ENCODE peak calls at places on chromosomes 7 and 10, in eight cellular contexts. H, P, X, I, F, V, W and Y are unnamed samples.

GRCh38 chr7:21941570-21942224 is 4.0 kb downstream of the CDCA7L start:
- DNase-seq in I (no peak), H (peak), V (peak), X (no peak), F (no peak), P (no peak), W (peak), Y (no peak)

GRCh38 chr10:70130878-70131559 is 1.6 kb downstream of the AIFM2 start:
- DNase-seq in V (peak), F (no peak), H (peak), X (no peak), I (no peak), W (peak), P (no peak), Y (no peak)

GRCh38 chr10:65032867-65033769 is 1511.9 kb downstream of the REEP3 start:
- DNase-seq in X (no peak), V (no peak), I (no peak), F (no peak), W (no peak), P (no peak), H (no peak), Y (no peak)

GRCh38 chr10:52215745-52216361 is 98.2 kb upstream of the DKK1 start:
- DNase-seq in I (peak), H (peak), X (peak), V (peak), F (no peak), P (no peak), W (peak), Y (peak)

GRCh38 chr10:114458955-114459354 is 54.7 kb upstream of the AFAP1L2 start:
- DNase-seq in H (peak), X (peak), F (no peak), P (peak), W (peak), I (peak), V (peak), Y (no peak)

GRCh38 chr10:42875792-42876191 is 93.2 kb downstream of the BMS1 start:
- DNase-seq in X (peak), P (no peak), F (no peak), V (no peak), H (peak), W (peak), I (peak), Y (no peak)

GRCh38 chr10:89032141-89032814 is 41.7 kb downstream of the FAS start:
- DNase-seq in W (peak), F (no peak), X (no peak), H (peak), V (peak), I (no peak), P (peak), Y (no peak)

GRCh38 chr10:100519321-100520051 is at the start of gene SEC31B:
- DNase-seq in H (no peak), I (peak), X (peak), F (peak), W (no peak), V (no peak), P (no peak), Y (no peak)

GRCh38 chr7:149624006-149624405 is 126.4 kb upstream of the ZNF746 start:
- DNase-seq in W (no peak), F (no peak), V (peak), I (peak), X (peak), P (no peak), H (peak), Y (peak)

GRCh38 chr7:19094971-19095370 is 22.5 kb downstream of the TWIST1 start:
- DNase-seq in V (no peak), H (no peak), W (no peak), X (no peak), I (no peak), P (no peak), F (no peak), Y (no peak)

GRCh38 chr7:4233621-4234497 is 448.2 kb upstream of the FOXK1 start:
- DNase-seq in I (no peak), V (no peak), W (no peak), P (no peak), F (no peak), X (no peak), H (no peak), Y (no peak)

GRCh38 chr10:93062499-93063216 is 2.1 kb downstream of the CYP26C1 start:
- DNase-seq in P (peak), F (peak), X (peak), I (no peak), W (peak), V (peak), H (peak), Y (no peak)

GRCh38 chr10:29120216-29120615 is 168.7 kb upstream of the LYZL1 start:
- DNase-seq in V (peak), X (no peak), W (peak), F (no peak), P (no peak), H (peak), I (no peak), Y (no peak)

GRCh38 chr10:24008164-24009066 is 200.5 kb upstream of the KIAA1217 start:
- DNase-seq in F (no peak), W (peak), P (no peak), H (peak), X (peak), V (peak), I (no peak), Y (no peak)

GRCh38 chr7:91169819-91170218 is 94.4 kb upstream of the FZD1 start:
- DNase-seq in F (no peak), H (no peak), W (no peak), V (no peak), X (no peak), P (no peak), I (no peak), Y (no peak)

GRCh38 chr10:47165168-47165710 is 134.8 kb upstream of the GDF10 start:
- DNase-seq in W (no peak), V (no peak), F (no peak), P (no peak), H (no peak), I (peak), X (no peak), Y (no peak)

GRCh38 chr10:74293686-74294365 is 142.8 kb downstream of the ADK start:
- DNase-seq in W (peak), H (peak), V (peak), X (no peak), P (no peak), F (peak), I (no peak), Y (no peak)

GRCh38 chr10:11153766-11154165 is 136.1 kb downstream of the CELF2 start:
- DNase-seq in I (no peak), H (no peak), W (no peak), X (no peak), F (no peak), P (no peak), V (no peak), Y (no peak)

GRCh38 chr7:104584620-104585019 is 256.2 kb downstream of the LHFPL3 start:
- DNase-seq in F (no peak), W (no peak), V (no peak), X (no peak), I (no peak), H (no peak), P (no peak), Y (no peak)

GRCh38 chr10:30349967-30350735 is 1.1 kb upstream of the MTPAP start:
- DNase-seq in V (no peak), W (no peak), H (no peak), P (no peak), X (no peak), I (no peak), F (no peak), Y (no peak)

GRCh38 chr10:100824886-100825285 is 79.5 kb downstream of the PAX2 start:
- DNase-seq in H (no peak), V (no peak), W (no peak), I (no peak), X (no peak), P (no peak), F (no peak), Y (no peak)

GRCh38 chr7:12431886-12432285 is 28.2 kb upstream of the VWDE start:
- DNase-seq in I (no peak), F (peak), H (no peak), V (no peak), P (no peak), W (no peak), X (peak), Y (no peak)

GRCh38 chr10:121974535-121975294 is at the start of gene NSMCE4A:
- DNase-seq in W (peak), I (peak), P (peak), X (peak), F (peak), V (peak), H (peak), Y (no peak)

GRCh38 chr7:29304756-29305155 is 110.2 kb downstream of the CHN2 start:
- DNase-seq in H (no peak), P (no peak), V (no peak), F (no peak), X (no peak), W (no peak), I (no peak), Y (no peak)

GRCh38 chr10:12321641-12322040 is 27.7 kb upstream of the CAMK1D start:
- DNase-seq in V (no peak), H (no peak), W (no peak), P (no peak), F (no peak), X (no peak), I (no peak), Y (no peak)

GRCh38 chr10:50988792-50989191 is 85.5 kb upstream of the PRKG1 start:
- DNase-seq in F (no peak), W (peak), X (no peak), H (peak), P (no peak), I (no peak), V (peak), Y (no peak)

GRCh38 chr7:37920619-37921339 is at the start of gene EPDR1:
- DNase-seq in W (peak), H (no peak), V (no peak), I (peak), P (no peak), X (peak), F (peak), Y (no peak)